ENCODE peak calls at places on chromosomes 16 and 17, in four cellular contexts. I is fibroblast of the aortic adventitia, Q is AG10803, H is left ventricle myocardium inferior. S is an unnamed sample.

GRCh38 chr17:65754081-65754480 is 192.6 kb upstream of the AXIN2 start:
- DNase-seq in I (no peak), Q (no peak), H (no peak), S (no peak)

GRCh38 chr17:57665696-57666095 is 79.4 kb downstream of the CCDC182 start:
- DNase-seq in I (no peak), Q (no peak), H (no peak), S (no peak)

GRCh38 chr17:83137523-83137922 is 58.1 kb downstream of the METRNL start:
- DNase-seq in I (no peak), Q (no peak), H (no peak), S (no peak)

GRCh38 chr16:87815567-87815966 is 49.8 kb upstream of the KLHDC4 start:
- DNase-seq in I (no peak), Q (no peak), H (no peak), S (no peak)

GRCh38 chr16:730666-731509 is 4.0 kb downstream of the HAGHL start:
- DNase-seq in I (no peak), Q (no peak), H (no peak), S (no peak)

GRCh38 chr17:17626151-17626805 is 34.8 kb upstream of the PEMT start:
- DNase-seq in I (no peak), Q (no peak), H (no peak), S (no peak)

GRCh38 chr17:66466933-66467367 is 164.5 kb downstream of the PRKCA start:
- DNase-seq in I (peak), Q (peak), H (no peak), S (peak)

GRCh38 chr16:11383481-11384183 is 38.4 kb downstream of the RMI2 start:
- DNase-seq in I (no peak), Q (no peak), H (no peak), S (no peak)

GRCh38 chr16:71441348-71441781 is 489 bp downstream of the TLE7 start:
- DNase-seq in I (no peak), Q (no peak), H (no peak), S (no peak)

GRCh38 chr16:88772871-88773811 is 11.9 kb downstream of the PIEZO1 start:
- DNase-seq in I (peak), Q (peak), H (peak), S (no peak)

DNA sequence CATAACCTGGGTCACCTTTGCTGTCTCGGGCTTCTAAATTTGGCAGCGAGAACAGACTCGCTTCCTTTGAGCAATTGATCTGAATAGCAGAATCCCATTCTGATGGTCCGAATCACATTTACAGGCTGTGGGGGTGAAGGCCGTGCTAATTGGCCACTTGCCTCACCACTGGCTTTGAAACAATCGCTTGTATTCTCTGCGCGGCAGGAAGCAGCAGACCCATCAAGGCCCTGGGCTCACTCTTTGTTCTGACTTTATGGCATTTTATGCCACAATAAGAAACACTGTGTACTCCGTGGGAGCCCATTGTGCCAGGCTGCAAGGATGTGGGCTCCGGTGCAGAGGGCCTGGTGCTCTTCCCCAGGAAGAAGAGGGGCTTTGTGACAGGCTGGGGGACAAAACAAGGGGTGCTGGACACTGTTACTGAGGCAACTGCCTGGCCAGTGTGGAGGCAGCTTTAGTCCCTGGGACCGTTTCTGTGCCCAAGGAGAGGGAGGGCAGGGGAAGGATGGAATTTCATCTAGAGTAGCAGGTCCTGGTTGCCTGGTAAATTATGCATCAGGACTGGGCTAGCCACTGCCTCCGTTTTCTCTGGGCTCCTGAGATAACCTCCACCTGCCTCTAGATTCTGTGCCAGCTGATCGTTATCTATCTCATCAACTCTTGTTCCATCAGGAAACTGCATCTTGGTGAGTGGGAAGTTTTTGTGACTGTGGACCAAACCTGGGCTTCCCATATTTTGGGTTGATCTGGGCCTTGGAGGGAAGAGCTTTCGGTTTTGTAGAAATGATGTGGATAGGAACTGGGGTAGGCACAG is 78.5 kb downstream of the MRC2 start:
- DNase-seq in I (peak), Q (peak), H (no peak), S (no peak)
- H3K4me3 ChIP-seq in I (no peak), Q (peak), H (peak), S (peak)

GRCh38 chr17:73899839-73900238 is 255.6 kb upstream of the SDK2 start:
- DNase-seq in I (no peak), Q (no peak), H (no peak), S (no peak)

GRCh38 chr17:73901249-73901648 is 257.0 kb upstream of the SDK2 start:
- DNase-seq in I (no peak), Q (no peak), H (no peak), S (no peak)

GRCh38 chr17:73902416-73903181 is 258.4 kb upstream of the SDK2 start:
- DNase-seq in I (no peak), Q (no peak), H (no peak), S (no peak)

GRCh38 chr17:73900516-73900915 is 256.3 kb upstream of the SDK2 start:
- DNase-seq in I (no peak), Q (no peak), H (no peak), S (no peak)

DNA sequence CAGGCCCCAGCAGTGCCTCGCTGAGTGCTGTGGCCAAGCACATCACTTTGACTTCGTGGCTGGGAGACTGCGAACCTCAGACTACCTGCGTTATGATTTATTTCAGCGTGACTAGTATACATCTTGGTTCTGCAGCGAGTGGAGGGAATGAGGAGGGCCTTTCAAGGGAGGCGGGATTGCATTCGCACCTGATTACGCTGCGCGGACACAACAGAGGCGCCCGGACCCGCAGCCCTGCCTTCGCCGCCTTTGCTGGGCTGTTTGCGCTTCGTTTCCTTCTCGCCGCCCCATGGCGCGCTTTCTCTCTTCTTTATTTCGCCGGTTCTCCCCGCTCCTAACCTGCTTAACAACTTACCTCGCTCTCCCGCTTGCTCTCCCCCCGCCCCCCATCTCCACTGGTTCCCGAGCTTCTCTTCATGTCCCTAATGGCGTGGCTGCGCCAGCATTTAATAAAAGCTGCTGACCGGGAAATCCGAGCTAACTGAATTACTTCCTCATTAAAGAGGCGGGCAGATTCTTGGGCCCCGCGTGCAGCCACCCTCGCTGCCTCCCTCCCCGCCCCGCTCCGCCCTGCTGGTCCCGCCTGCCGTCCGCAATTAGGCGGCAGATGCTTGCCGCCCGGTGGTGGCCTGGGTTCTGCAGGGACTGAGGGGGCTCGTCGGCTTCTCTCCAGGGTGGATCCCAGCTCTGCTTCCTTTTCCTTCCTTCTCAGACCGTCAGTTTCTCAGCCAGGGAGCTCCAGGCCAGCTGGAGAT is 257.6 kb upstream of the SDK2 start:
- DNase-seq in I (no peak), Q (no peak), H (peak), S (no peak)
- H3K4me3 ChIP-seq in I (no peak), Q (no peak), H (peak), S (no peak)

GRCh38 chr16:4536391-4537106 is 2.0 kb downstream of the CDIP1 start:
- DNase-seq in I (no peak), Q (no peak), H (no peak), S (no peak)
- H3K4me3 ChIP-seq in I (no peak), Q (no peak), H (peak), S (no peak)

GRCh38 chr17:81683584-81684441 is at the start of the genes ARL16 and HGS:
- DNase-seq in I (peak), Q (peak), H (peak), S (peak)
- H3K4me3 ChIP-seq in I (peak), Q (peak), H (peak), S (peak)

GRCh38 chr16:86104537-86105048 is 205.6 kb downstream of the IRF8 start:
- DNase-seq in I (no peak), Q (no peak), H (no peak), S (no peak)

GRCh38 chr16:86100205-86101134 is 201.5 kb downstream of the IRF8 start:
- DNase-seq in I (peak), Q (no peak), H (no peak), S (no peak)

GRCh38 chr16:86101135-86101911 is 202.4 kb downstream of the IRF8 start:
- DNase-seq in I (no peak), Q (no peak), H (no peak), S (no peak)

GRCh38 chr16:86101912-86102187 is 202.9 kb downstream of the IRF8 start:
- DNase-seq in I (peak), Q (no peak), H (no peak), S (no peak)

DNA sequence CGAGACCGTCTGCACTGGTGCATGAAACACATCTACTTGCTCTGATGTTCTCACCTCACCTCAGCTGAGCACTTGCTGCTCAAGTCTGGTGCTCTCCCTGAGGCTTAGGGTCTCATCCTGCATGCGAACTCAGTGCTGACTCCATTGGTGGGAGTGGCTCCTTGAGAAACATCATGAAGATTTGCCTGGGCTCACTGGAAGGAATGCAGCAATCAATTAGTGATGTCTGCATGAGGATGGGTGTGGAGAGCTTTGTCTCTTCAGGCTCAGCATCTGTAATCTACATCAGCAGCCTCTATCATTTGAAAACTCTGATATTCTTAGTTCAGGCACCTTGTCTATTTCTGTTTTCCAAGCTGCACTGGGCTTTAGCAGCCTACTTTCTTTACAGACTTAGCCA is 204.4 kb downstream of the IRF8 start:
- DNase-seq in I (no peak), Q (no peak), H (no peak), S (no peak)
- H3K4me3 ChIP-seq in I (no peak), Q (no peak), H (no peak), S (no peak)

GRCh38 chr17:4786516-4786915 is 352 bp upstream of the VMO1 start:
- DNase-seq in I (peak), Q (peak), H (no peak), S (no peak)

GRCh38 chr17:4786111-4786491 is at the start of gene VMO1:
- DNase-seq in I (peak), Q (peak), H (no peak), S (no peak)

GRCh38 chr17:4782652-4783051 is 3.5 kb downstream of the VMO1 start:
- DNase-seq in I (no peak), Q (no peak), H (no peak), S (no peak)

GRCh38 chr17:4788159-4788806 is 481 bp upstream of the GLTPD2 start:
- DNase-seq in I (peak), Q (no peak), H (no peak), S (no peak)

DNA sequence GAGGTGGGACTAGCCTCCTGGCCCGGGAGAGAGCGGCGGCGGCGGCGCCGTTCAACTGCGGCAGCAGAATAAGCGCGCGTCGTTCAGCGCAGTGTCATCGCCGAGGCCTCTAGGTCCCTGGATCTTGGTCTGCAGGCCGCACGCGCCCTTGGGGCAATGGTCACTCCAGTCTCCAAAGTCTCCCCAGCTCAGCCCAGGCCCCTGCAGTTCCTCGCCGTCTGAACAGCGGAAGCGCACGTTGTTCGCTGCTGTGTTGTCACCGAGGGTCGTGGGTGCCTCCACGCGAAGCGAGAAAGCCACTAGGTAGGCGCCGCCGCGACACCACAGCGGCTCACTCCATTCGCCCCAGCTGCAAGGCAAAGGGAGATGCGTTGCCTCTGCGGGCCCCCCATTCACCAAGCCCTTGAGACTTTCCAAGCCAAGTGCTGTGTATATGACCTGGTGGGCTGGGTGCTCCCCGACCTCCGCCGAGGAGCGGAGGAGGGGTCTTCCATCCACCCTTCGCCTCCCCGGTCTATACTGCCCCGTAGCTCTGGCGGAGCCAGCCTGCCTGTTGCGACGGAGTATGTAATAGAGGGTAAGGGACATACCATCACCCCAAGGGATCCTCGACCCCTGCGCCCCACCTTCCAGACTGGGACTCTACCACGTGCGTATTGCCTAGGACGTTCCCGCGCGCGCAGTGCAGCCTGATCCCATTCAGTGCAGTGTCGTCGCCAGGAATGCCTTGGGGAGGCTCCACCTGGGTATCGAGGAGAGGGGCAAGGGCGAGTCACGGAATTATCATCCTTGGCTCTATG is 653 bp downstream of the VMO1 start:
- DNase-seq in I (no peak), Q (no peak), H (no peak), S (no peak)
- H3K4me3 ChIP-seq in I (peak), Q (peak), H (peak), S (no peak)

GRCh38 chr17:3666516-3666915 is 1.9 kb downstream of the TAX1BP3 start:
- DNase-seq in I (no peak), Q (no peak), H (no peak), S (no peak)
- H3K4me3 ChIP-seq in I (peak), Q (peak), H (peak), S (no peak)

GRCh38 chr17:50080827-50081226 is 14.3 kb upstream of the PDK2 start:
- DNase-seq in I (no peak), Q (no peak), H (peak), S (no peak)
- H3K4me3 ChIP-seq in I (no peak), Q (no peak), H (no peak), S (no peak)

GRCh38 chr17:745406-745805 is 6.7 kb downstream of the GEMIN4 start:
- DNase-seq in I (no peak), Q (no peak), H (no peak), S (no peak)
- H3K4me3 ChIP-seq in I (no peak), Q (no peak), H (no peak), S (no peak)